ENCODE peak calls at places on chromosomes 6 and 20, in nine cellular contexts. One of them, this sample, is unnamed.

GRCh38 chr6:53148684-53149083 is at the start of gene GCM1:
- DNase-seq in endothelial cell: no peak
- DNase-seq in osteocyte: no peak
- DNase-seq in foreskin fibroblast: no peak
- DNase-seq in WTC11: no peak
- DNase-seq in esophagus squamous epithelium: no peak
- DNase-seq in psoas muscle: no peak
- DNase-seq in Panc1: no peak
- DNase-seq in suprapubic skin: no peak
- DNase-seq in this sample: no peak

GRCh38 chr6:129575378-129576118 is 134.4 kb downstream of the ARHGAP18 start:
- DNase-seq in WTC11: no peak
- DNase-seq in suprapubic skin: no peak
- DNase-seq in psoas muscle: no peak
- DNase-seq in endothelial cell: no peak
- DNase-seq in foreskin fibroblast: peak
- DNase-seq in osteocyte: no peak
- DNase-seq in esophagus squamous epithelium: no peak
- DNase-seq in Panc1: no peak
- DNase-seq in this sample: no peak

GRCh38 chr6:4466260-4466659 is 309.9 kb upstream of the CDYL start:
- DNase-seq in psoas muscle: no peak
- DNase-seq in esophagus squamous epithelium: no peak
- DNase-seq in suprapubic skin: no peak
- DNase-seq in Panc1: no peak
- DNase-seq in endothelial cell: no peak
- DNase-seq in WTC11: no peak
- DNase-seq in foreskin fibroblast: no peak
- DNase-seq in osteocyte: no peak
- DNase-seq in this sample: no peak

GRCh38 chr20:31670371-31671228 is 32.9 kb downstream of the COX4I2 start:
- DNase-seq in osteocyte: no peak
- DNase-seq in esophagus squamous epithelium: no peak
- DNase-seq in suprapubic skin: peak
- DNase-seq in Panc1: no peak
- DNase-seq in endothelial cell: no peak
- DNase-seq in psoas muscle: peak
- DNase-seq in foreskin fibroblast: no peak
- DNase-seq in WTC11: no peak
- DNase-seq in this sample: no peak

GRCh38 chr20:40945754-40946451 is 82.7 kb upstream of the TOP1 start:
- DNase-seq in foreskin fibroblast: peak
- DNase-seq in osteocyte: no peak
- DNase-seq in endothelial cell: peak
- DNase-seq in suprapubic skin: no peak
- DNase-seq in WTC11: peak
- DNase-seq in psoas muscle: peak
- DNase-seq in esophagus squamous epithelium: no peak
- DNase-seq in Panc1: no peak
- DNase-seq in this sample: peak

GRCh38 chr6:11323666-11324452 is 91.4 kb upstream of the NEDD9 start:
- DNase-seq in osteocyte: no peak
- DNase-seq in foreskin fibroblast: no peak
- DNase-seq in suprapubic skin: no peak
- DNase-seq in WTC11: no peak
- DNase-seq in esophagus squamous epithelium: no peak
- DNase-seq in psoas muscle: no peak
- DNase-seq in endothelial cell: no peak
- DNase-seq in Panc1: no peak
- DNase-seq in this sample: no peak

GRCh38 chr20:3068986-3069900 is 2.2 kb upstream of the OXT start:
- DNase-seq in Panc1: no peak
- DNase-seq in WTC11: no peak
- DNase-seq in psoas muscle: no peak
- DNase-seq in osteocyte: no peak
- DNase-seq in suprapubic skin: no peak
- DNase-seq in esophagus squamous epithelium: no peak
- DNase-seq in endothelial cell: no peak
- DNase-seq in foreskin fibroblast: peak
- DNase-seq in this sample: no peak

GRCh38 chr6:21098744-21099143 is 494.8 kb upstream of the SOX4 start:
- DNase-seq in WTC11: no peak
- DNase-seq in suprapubic skin: no peak
- DNase-seq in esophagus squamous epithelium: no peak
- DNase-seq in psoas muscle: no peak
- DNase-seq in Panc1: no peak
- DNase-seq in endothelial cell: no peak
- DNase-seq in foreskin fibroblast: no peak
- DNase-seq in osteocyte: no peak
- DNase-seq in this sample: no peak

GRCh38 chr20:24138126-24138857 is 149.7 kb upstream of the GGTLC1 start:
- DNase-seq in psoas muscle: no peak
- DNase-seq in foreskin fibroblast: no peak
- DNase-seq in endothelial cell: no peak
- DNase-seq in esophagus squamous epithelium: no peak
- DNase-seq in WTC11: no peak
- DNase-seq in Panc1: no peak
- DNase-seq in osteocyte: no peak
- DNase-seq in suprapubic skin: no peak
- DNase-seq in this sample: no peak

GRCh38 chr6:36358235-36358915 is 21.7 kb upstream of the BNIP5 start:
- DNase-seq in esophagus squamous epithelium: no peak
- DNase-seq in osteocyte: no peak
- DNase-seq in psoas muscle: no peak
- DNase-seq in suprapubic skin: no peak
- DNase-seq in foreskin fibroblast: no peak
- DNase-seq in WTC11: no peak
- DNase-seq in endothelial cell: no peak
- DNase-seq in Panc1: no peak
- DNase-seq in this sample: no peak

GRCh38 chr6:128069180-128069579 is 168.3 kb upstream of the THEMIS start:
- DNase-seq in Panc1: no peak
- DNase-seq in osteocyte: no peak
- DNase-seq in suprapubic skin: no peak
- DNase-seq in esophagus squamous epithelium: no peak
- DNase-seq in WTC11: no peak
- DNase-seq in foreskin fibroblast: peak
- DNase-seq in psoas muscle: no peak
- DNase-seq in endothelial cell: no peak
- DNase-seq in this sample: no peak

GRCh38 chr20:6501061-6501460 is 266.4 kb upstream of the BMP2 start:
- DNase-seq in endothelial cell: no peak
- DNase-seq in osteocyte: no peak
- DNase-seq in Panc1: no peak
- DNase-seq in foreskin fibroblast: peak
- DNase-seq in esophagus squamous epithelium: no peak
- DNase-seq in psoas muscle: no peak
- DNase-seq in WTC11: no peak
- DNase-seq in suprapubic skin: no peak
- DNase-seq in this sample: no peak

GRCh38 chr20:4151991-4152695 is 136.8 kb upstream of the RNF24 start:
- DNase-seq in esophagus squamous epithelium: no peak
- DNase-seq in osteocyte: no peak
- DNase-seq in endothelial cell: no peak
- DNase-seq in WTC11: no peak
- DNase-seq in psoas muscle: no peak
- DNase-seq in Panc1: no peak
- DNase-seq in suprapubic skin: peak
- DNase-seq in foreskin fibroblast: no peak
- DNase-seq in this sample: no peak

GRCh38 chr6:39143238-39143930 is 28.4 kb upstream of the SAYSD1 start:
- DNase-seq in foreskin fibroblast: no peak
- DNase-seq in endothelial cell: no peak
- DNase-seq in psoas muscle: no peak
- DNase-seq in Panc1: no peak
- DNase-seq in WTC11: no peak
- DNase-seq in suprapubic skin: no peak
- DNase-seq in osteocyte: no peak
- DNase-seq in esophagus squamous epithelium: no peak
- DNase-seq in this sample: no peak

GRCh38 chr20:61310954-61311353 is 58.9 kb downstream of the CDH4 start:
- DNase-seq in WTC11: no peak
- DNase-seq in suprapubic skin: no peak
- DNase-seq in Panc1: no peak
- DNase-seq in endothelial cell: no peak
- DNase-seq in psoas muscle: no peak
- DNase-seq in foreskin fibroblast: no peak
- DNase-seq in esophagus squamous epithelium: no peak
- DNase-seq in osteocyte: no peak
- DNase-seq in this sample: no peak

GRCh38 chr6:2990179-2990931 is 9.3 kb upstream of the NQO2 start:
- DNase-seq in esophagus squamous epithelium: no peak
- DNase-seq in Panc1: no peak
- DNase-seq in endothelial cell: peak
- DNase-seq in psoas muscle: no peak
- DNase-seq in suprapubic skin: no peak
- DNase-seq in WTC11: no peak
- DNase-seq in foreskin fibroblast: no peak
- DNase-seq in osteocyte: no peak
- DNase-seq in this sample: no peak

DNA sequence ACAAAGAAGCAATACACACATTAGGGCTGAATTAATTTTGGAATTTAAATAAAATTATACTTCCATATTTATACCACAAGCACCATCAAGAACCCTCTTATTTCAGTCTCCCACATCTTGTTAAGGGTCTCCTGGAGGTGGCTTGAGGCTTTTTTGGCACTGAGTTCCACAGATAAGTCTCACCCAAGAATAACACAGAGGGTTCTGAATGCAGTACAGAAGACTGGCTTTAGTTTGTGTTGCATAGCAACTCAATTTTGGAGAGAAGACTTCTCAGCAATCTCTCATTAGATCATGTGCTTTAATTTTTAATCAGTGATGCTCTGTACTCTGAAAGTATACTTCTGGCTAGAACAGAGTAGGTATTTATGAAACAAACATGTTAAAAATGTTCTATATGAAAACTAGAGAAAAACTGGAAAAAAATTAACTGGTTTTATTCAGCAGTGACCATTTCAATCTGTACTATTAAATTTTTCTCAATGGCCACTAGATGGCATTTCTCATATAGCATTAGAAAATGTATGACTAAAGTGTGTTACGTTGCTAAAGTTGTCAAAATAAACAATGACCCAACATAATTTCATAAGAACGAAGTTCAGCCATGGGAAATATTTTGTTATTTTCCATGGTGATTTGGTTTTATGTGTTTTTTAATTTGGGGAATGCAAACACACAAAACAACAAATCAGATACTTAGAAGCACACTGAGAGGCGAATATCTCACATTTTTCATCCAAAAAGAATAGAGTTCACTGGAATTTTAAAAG is 32.7 kb upstream of the MAP7 start:
- DNase-seq in Panc1: no peak
- DNase-seq in foreskin fibroblast: peak
- DNase-seq in psoas muscle: no peak
- DNase-seq in endothelial cell: no peak
- DNase-seq in WTC11: no peak
- DNase-seq in esophagus squamous epithelium: no peak
- DNase-seq in osteocyte: no peak
- DNase-seq in suprapubic skin: no peak
- DNase-seq in this sample: no peak
- TF ChIP-seq CTCF in Panc1: peak
- TF ChIP-seq CTCF in foreskin fibroblast: no peak
- TF ChIP-seq CTCF in psoas muscle: peak
- TF ChIP-seq CTCF in endothelial cell: peak
- TF ChIP-seq CTCF in WTC11: peak
- TF ChIP-seq CTCF in esophagus squamous epithelium: peak
- TF ChIP-seq CTCF in osteocyte: peak
- TF ChIP-seq CTCF in suprapubic skin: peak
- TF ChIP-seq CTCF in this sample: peak

GRCh38 chr6:30112402-30113376 is at the start of gene TRIM31:
- DNase-seq in esophagus squamous epithelium: no peak
- DNase-seq in endothelial cell: no peak
- DNase-seq in psoas muscle: no peak
- DNase-seq in foreskin fibroblast: no peak
- DNase-seq in Panc1: no peak
- DNase-seq in osteocyte: no peak
- DNase-seq in suprapubic skin: no peak
- DNase-seq in WTC11: no peak
- DNase-seq in this sample: no peak
- TF ChIP-seq CTCF in esophagus squamous epithelium: no peak
- TF ChIP-seq CTCF in endothelial cell: no peak
- TF ChIP-seq CTCF in psoas muscle: no peak
- TF ChIP-seq CTCF in foreskin fibroblast: no peak
- TF ChIP-seq CTCF in Panc1: no peak
- TF ChIP-seq CTCF in osteocyte: no peak
- TF ChIP-seq CTCF in suprapubic skin: no peak
- TF ChIP-seq CTCF in WTC11: no peak
- TF ChIP-seq CTCF in this sample: no peak

GRCh38 chr6:157644043-157644810 is 178.8 kb upstream of the SNX9 start:
- DNase-seq in endothelial cell: no peak
- DNase-seq in psoas muscle: no peak
- DNase-seq in WTC11: no peak
- DNase-seq in foreskin fibroblast: no peak
- DNase-seq in Panc1: no peak
- DNase-seq in osteocyte: no peak
- DNase-seq in esophagus squamous epithelium: no peak
- DNase-seq in suprapubic skin: no peak
- DNase-seq in this sample: no peak
- TF ChIP-seq CTCF in endothelial cell: no peak
- TF ChIP-seq CTCF in psoas muscle: no peak
- TF ChIP-seq CTCF in WTC11: no peak
- TF ChIP-seq CTCF in foreskin fibroblast: peak
- TF ChIP-seq CTCF in Panc1: no peak
- TF ChIP-seq CTCF in osteocyte: peak
- TF ChIP-seq CTCF in esophagus squamous epithelium: no peak
- TF ChIP-seq CTCF in suprapubic skin: no peak
- TF ChIP-seq CTCF in this sample: no peak

GRCh38 chr6:78831492-78831891 is 35.9 kb upstream of the IRAK1BP1 start:
- DNase-seq in Panc1: no peak
- DNase-seq in osteocyte: no peak
- DNase-seq in esophagus squamous epithelium: no peak
- DNase-seq in psoas muscle: no peak
- DNase-seq in endothelial cell: no peak
- DNase-seq in WTC11: no peak
- DNase-seq in suprapubic skin: no peak
- DNase-seq in foreskin fibroblast: no peak
- DNase-seq in this sample: no peak

GRCh38 chr6:78830810-78831209 is 36.5 kb upstream of the IRAK1BP1 start:
- DNase-seq in psoas muscle: no peak
- DNase-seq in endothelial cell: no peak
- DNase-seq in WTC11: no peak
- DNase-seq in foreskin fibroblast: no peak
- DNase-seq in osteocyte: no peak
- DNase-seq in esophagus squamous epithelium: no peak
- DNase-seq in Panc1: no peak
- DNase-seq in suprapubic skin: no peak
- DNase-seq in this sample: no peak

GRCh38 chr6:78836610-78837009 is 30.7 kb upstream of the IRAK1BP1 start:
- DNase-seq in osteocyte: no peak
- DNase-seq in esophagus squamous epithelium: no peak
- DNase-seq in foreskin fibroblast: no peak
- DNase-seq in WTC11: no peak
- DNase-seq in Panc1: no peak
- DNase-seq in endothelial cell: no peak
- DNase-seq in suprapubic skin: no peak
- DNase-seq in psoas muscle: no peak
- DNase-seq in this sample: no peak

GRCh38 chr6:78832091-78832808 is 35.1 kb upstream of the IRAK1BP1 start:
- DNase-seq in suprapubic skin: no peak
- DNase-seq in osteocyte: no peak
- DNase-seq in psoas muscle: no peak
- DNase-seq in WTC11: no peak
- DNase-seq in foreskin fibroblast: no peak
- DNase-seq in esophagus squamous epithelium: no peak
- DNase-seq in endothelial cell: no peak
- DNase-seq in Panc1: no peak
- DNase-seq in this sample: no peak

GRCh38 chr6:78835817-78836216 is 31.5 kb upstream of the IRAK1BP1 start:
- DNase-seq in suprapubic skin: no peak
- DNase-seq in osteocyte: no peak
- DNase-seq in WTC11: no peak
- DNase-seq in Panc1: no peak
- DNase-seq in endothelial cell: no peak
- DNase-seq in foreskin fibroblast: no peak
- DNase-seq in psoas muscle: no peak
- DNase-seq in esophagus squamous epithelium: no peak
- DNase-seq in this sample: no peak
- TF ChIP-seq CTCF in suprapubic skin: no peak
- TF ChIP-seq CTCF in osteocyte: peak
- TF ChIP-seq CTCF in WTC11: no peak
- TF ChIP-seq CTCF in Panc1: peak
- TF ChIP-seq CTCF in endothelial cell: no peak
- TF ChIP-seq CTCF in foreskin fibroblast: no peak
- TF ChIP-seq CTCF in psoas muscle: no peak
- TF ChIP-seq CTCF in esophagus squamous epithelium: peak
- TF ChIP-seq CTCF in this sample: no peak

This sample was measured in glutamatergic neuron.